ENCODE peak calls at places on chromosomes 13 and 19, in ten cellular contexts. U is EH; W is stimulated activated CD4-positive, alpha-beta T cell treated with anti-CD3 and anti-CD28 coated beads, Interleukin-4, amount 100 ng/mL, for 24 hours; G is lung; Z is activated CD4-positive, alpha-beta T cell treated with anti-CD3 and anti-CD28 coated beads, Interleukin-2, amount 50 U/mL, for 4 hours; S is Right ventricle myocardium superior; E is NCI-H69; A is mammary epithelial cell; M is HS-5; C is brain pericyte. R is an unnamed sample.

GRCh38 chr19:47675859-47676258 is 37.4 kb upstream of the EHD2 start:
- DNase-seq in U (no peak), W (no peak), G (no peak), Z (no peak), S (no peak), E (no peak), A (no peak), M (no peak), C (no peak), R (no peak)

GRCh38 chr19:49887653-49888477 is 8.8 kb downstream of the IL4I1 start:
- DNase-seq in U (no peak), W (no peak), G (no peak), Z (no peak), S (no peak), E (peak), A (no peak), M (no peak), C (no peak), R (no peak)

GRCh38 chr13:114107686-114108081 is 24.7 kb downstream of the RASA3 start:
- DNase-seq in U (peak), W (no peak), G (no peak), Z (no peak), S (peak), E (no peak), A (no peak), M (no peak), C (no peak), R (no peak)

GRCh38 chr13:23767806-23768205 is 121.4 kb downstream of the MIPEP start:
- DNase-seq in U (no peak), W (no peak), G (no peak), Z (no peak), S (no peak), E (no peak), A (no peak), M (no peak), C (no peak), R (no peak)

GRCh38 chr13:32476021-32476731 is 48.2 kb upstream of the N4BP2L1 start:
- DNase-seq in U (no peak), W (no peak), G (no peak), Z (no peak), S (no peak), E (no peak), A (no peak), M (no peak), C (no peak), R (no peak)

GRCh38 chr19:10920781-10921180 is 7.7 kb downstream of the YIPF2 start:
- DNase-seq in U (no peak), W (no peak), G (no peak), Z (no peak), S (no peak), E (no peak), A (no peak), M (no peak), C (no peak), R (no peak)

GRCh38 chr13:51542358-51542972 is 41.8 kb upstream of the WDFY2 start:
- DNase-seq in U (no peak), W (no peak), G (no peak), Z (no peak), S (no peak), E (peak), A (no peak), M (no peak), C (no peak), R (no peak)

GRCh38 chr19:49746206-49746958 is 16.7 kb downstream of the TSKS start:
- DNase-seq in U (peak), W (peak), G (peak), Z (peak), S (peak), E (peak), A (no peak), M (no peak), C (no peak), R (no peak)

GRCh38 chr19:5534787-5535586 is 32.8 kb downstream of the TINCR start:
- DNase-seq in U (no peak), W (peak), G (no peak), Z (no peak), S (no peak), E (peak), A (no peak), M (no peak), C (no peak), R (no peak)

GRCh38 chr13:29067306-29067945 is 247.3 kb downstream of the MTUS2 start:
- DNase-seq in U (no peak), W (no peak), G (no peak), Z (no peak), S (no peak), E (no peak), A (no peak), M (no peak), C (no peak), R (no peak)